ENCODE peak calls at places on chromosomes 16 and 17, in four cellular contexts. S is K562, B is GM12878, J is H1. G is an unnamed sample.

GRCh38 chr16:54171855-54172537 is 114.6 kb downstream of the IRX3 start:
- DNase-seq in S (no peak), B (no peak), J (no peak), G (peak; percentile 46)

GRCh38 chr17:28057731-28058246 is 15.3 kb downstream of the NLK start:
- DNase-seq in S (no peak), B (peak; percentile 84), J (no peak), G (peak; percentile 49)

GRCh38 chr16:66052745-66053144 is 313.7 kb upstream of the CDH5 start:
- DNase-seq in S (no peak), J (no peak), B (no peak), G (no peak)

GRCh38 chr16:56742030-56742984 is 12.4 kb downstream of the NUP93 start:
- DNase-seq in B (no peak), J (no peak), S (no peak), G (no peak)

GRCh38 chr17:56319531-56319930 is 166.3 kb downstream of the ANKFN1 start:
- DNase-seq in J (no peak), S (peak; percentile 17), B (peak; percentile 2), G (peak; percentile 58)

GRCh38 chr17:48841395-48841831 is 10.6 kb downstream of the CALCOCO2 start:
- DNase-seq in S (no peak), B (peak; percentile 83), J (no peak), G (no peak)

GRCh38 chr16:11833951-11834695 is 17.2 kb downstream of the RSL1D1 start:
- DNase-seq in S (no peak), J (no peak), B (no peak), G (peak; percentile 84)

GRCh38 chr16:10579965-10580918 is at the start of gene EMP2:
- DNase-seq in B (no peak), S (peak; percentile 98), J (peak; percentile 31), G (peak; percentile 84)

GRCh38 chr16:10349851-10350250 is 36.0 kb upstream of the ATF7IP2 start:
- DNase-seq in B (no peak), S (no peak), J (no peak), G (no peak)

GRCh38 chr17:52606590-52606989 is 448.1 kb upstream of the CA10 start:
- DNase-seq in J (no peak), S (no peak), B (no peak), G (no peak)

GRCh38 chr16:424033-424622 is 1.3 kb upstream of the RAB11FIP3 start:
- DNase-seq in J (no peak), B (no peak), S (no peak), G (peak; percentile 30)

GRCh38 chr17:80694992-80695912 is 150.6 kb downstream of the RPTOR start:
- DNase-seq in S (no peak), B (no peak), J (no peak), G (peak; percentile 52)

GRCh38 chr17:52147872-52148271 is 10.6 kb downstream of the CA10 start:
- DNase-seq in S (no peak), J (no peak), B (no peak), G (no peak)

GRCh38 chr16:57652695-57653471 is 15.2 kb upstream of the ADGRG3 start:
- DNase-seq in S (no peak), B (no peak), J (no peak), G (no peak)

GRCh38 chr17:39534768-39535405 is 72.8 kb downstream of the NEUROD2 start:
- DNase-seq in B (no peak), J (no peak), S (no peak), G (no peak)
- TF ChIP-seq HDAC2 in B (no peak), J (no peak), S (no peak), G (no peak)

DNA sequence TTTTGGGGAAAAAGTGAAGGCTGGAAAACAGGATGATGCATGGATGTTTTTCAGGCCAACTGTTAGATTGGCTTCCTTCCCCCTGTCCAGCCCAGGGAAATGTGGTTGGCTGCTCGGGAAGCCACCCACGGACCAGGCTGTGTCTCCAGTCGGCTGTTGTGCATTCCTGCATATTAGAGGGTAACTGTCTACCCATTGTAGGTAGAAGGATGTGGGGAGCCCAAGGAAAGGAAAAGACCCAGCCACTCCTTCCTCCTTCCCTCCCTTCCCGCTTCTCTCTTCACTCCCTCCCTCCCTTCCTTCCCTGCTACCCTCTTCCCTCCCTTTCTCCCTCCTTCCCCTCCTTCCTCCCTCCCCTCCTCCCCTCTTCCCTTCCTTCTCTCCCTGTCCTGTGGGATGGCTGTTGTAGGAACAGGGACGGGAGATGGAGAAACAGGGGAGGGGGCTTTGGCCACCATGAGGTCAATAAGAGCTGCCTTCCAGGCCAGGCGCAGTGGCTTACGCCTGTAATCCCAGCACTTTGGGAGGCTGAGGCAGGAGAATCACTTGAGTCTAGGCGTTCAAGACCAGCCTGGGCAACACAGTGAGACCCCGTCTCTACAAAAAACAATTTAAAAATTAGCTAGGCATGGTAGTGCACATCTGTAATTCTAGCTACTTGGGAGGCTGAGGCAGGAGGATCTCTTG is 16.9 kb downstream of the SYT17 start:
- DNase-seq in J (no peak), S (no peak), B (no peak), G (no peak)
- TF ChIP-seq CBX5 in J (no peak), S (no peak), B (no peak), G (no peak)

DNA sequence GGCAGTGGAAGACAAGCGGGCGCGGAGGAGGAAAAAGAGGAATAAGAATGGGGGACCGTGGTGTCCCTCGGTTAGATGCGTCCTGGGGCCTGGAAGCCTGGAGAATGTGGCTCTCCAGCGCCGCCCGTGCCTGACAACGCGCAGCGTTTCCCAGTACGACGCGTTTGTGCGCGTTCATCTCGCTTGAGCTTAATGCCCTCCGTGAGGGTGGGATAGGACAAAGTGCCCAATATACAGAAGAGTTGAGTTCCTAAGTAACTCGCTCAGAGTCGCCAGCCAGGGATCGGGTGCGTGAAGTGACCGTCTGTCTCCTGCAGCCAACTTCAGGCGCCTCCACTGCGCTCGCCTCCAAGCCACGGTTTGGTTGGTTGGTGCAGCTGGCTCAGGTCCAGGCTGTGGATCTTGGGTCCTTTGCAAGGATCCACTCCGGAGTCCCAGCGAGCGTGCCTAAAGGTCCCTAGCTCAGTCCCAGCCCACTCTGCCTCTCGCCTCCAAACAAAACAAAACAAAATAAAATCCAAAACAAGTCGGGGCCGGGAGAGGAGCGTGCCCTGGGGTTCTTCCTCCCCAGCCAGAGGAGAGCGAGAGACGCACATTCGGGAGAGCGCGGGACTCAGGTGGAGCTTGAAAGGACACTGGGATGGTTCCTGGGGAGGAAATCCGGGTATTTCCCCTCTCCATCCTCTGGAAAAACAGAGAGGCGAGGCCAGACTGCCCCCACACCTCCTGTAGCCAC is 951 bp downstream of the GALR2 start:
- DNase-seq in B (no peak), J (no peak), S (no peak), G (no peak)
- TF ChIP-seq HDAC2 in B (no peak), J (no peak), S (no peak), G (no peak)

GRCh38 chr16:78929798-78930197 is 670.7 kb downstream of the MAF start:
- DNase-seq in S (peak; percentile 49), B (no peak), J (no peak), G (no peak)
- TF ChIP-seq CBX5 in S (no peak), B (no peak), J (no peak), G (no peak)

DNA sequence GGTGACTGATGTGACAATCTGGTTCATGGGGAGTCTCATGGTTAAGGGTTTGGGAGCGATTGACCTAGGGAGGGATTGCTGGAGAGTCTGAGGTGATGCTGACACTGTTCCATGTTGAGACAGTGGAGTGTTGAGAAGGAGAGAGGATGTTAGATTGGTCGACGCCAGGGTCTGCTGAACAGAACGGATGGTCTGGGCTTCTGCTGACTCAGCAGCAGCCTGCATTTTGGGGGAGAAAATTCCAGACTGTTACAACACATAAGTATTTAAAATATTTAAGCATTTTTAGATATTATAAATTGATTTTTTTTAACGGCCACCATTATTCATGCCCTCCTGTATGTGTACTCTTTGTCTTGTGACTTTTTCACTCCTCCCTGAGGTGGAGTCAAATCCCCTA is 107.2 kb downstream of the TOX3 start:
- DNase-seq in B (no peak), S (no peak), J (no peak), G (no peak)
- TF ChIP-seq HDAC2 in B (no peak), S (no peak), J (no peak), G (no peak)

DNA sequence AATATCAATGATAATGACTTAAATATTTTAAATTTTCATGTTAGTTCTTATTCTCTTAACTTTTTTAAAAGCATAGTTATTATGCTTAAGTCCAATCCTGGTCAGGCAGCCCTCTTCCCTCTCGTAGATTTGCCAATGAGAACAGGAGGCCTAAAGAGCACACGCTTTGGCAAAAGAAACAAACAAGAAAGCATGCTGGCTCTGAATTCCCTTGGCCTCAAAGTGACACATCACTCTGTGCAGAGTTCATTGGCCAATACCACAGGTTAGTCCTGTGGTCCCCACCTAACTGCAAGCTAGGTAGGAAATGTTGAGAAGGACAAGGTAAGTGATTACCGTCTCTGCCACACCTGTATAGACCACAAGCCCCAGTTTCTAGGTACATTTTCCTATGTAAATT is 61.5 kb downstream of the MYO1D start:
- DNase-seq in J (no peak), B (no peak), S (no peak), G (no peak)
- TF ChIP-seq CBX5 in J (no peak), B (no peak), S (no peak), G (no peak)

GRCh38 chr16:27326251-27326650 is 12.5 kb downstream of the IL4R start:
- DNase-seq in J (no peak), B (no peak), S (no peak), G (no peak)

GRCh38 chr16:27322858-27323780 is 9.3 kb downstream of the IL4R start:
- DNase-seq in J (no peak), S (no peak), B (no peak), G (peak; percentile 89)

GRCh38 chr16:27323781-27324561 is 10.2 kb downstream of the IL4R start:
- DNase-seq in S (no peak), J (no peak), B (no peak), G (no peak)

GRCh38 chr16:27325736-27326135 is 12.0 kb downstream of the IL4R start:
- DNase-seq in S (no peak), J (no peak), B (no peak), G (no peak)

GRCh38 chr16:27324851-27325301 is 11.1 kb downstream of the IL4R start:
- DNase-seq in B (no peak), J (no peak), S (no peak), G (no peak)
- TF ChIP-seq HDAC2 in B (no peak), J (no peak), S (no peak), G (no peak)

GRCh38 chr17:78865682-78866390 is 25.2 kb upstream of the USP36 start:
- DNase-seq in S (peak; percentile 66), J (peak; percentile 60), B (no peak), G (peak; percentile 87)

GRCh38 chr17:78859051-78859450 is 18.4 kb upstream of the USP36 start:
- DNase-seq in S (no peak), B (no peak), J (no peak), G (no peak)

GRCh38 chr17:78864117-78864516 is 23.5 kb upstream of the USP36 start:
- DNase-seq in S (no peak), B (no peak), J (no peak), G (no peak)

GRCh38 chr17:78861229-78861628 is 20.6 kb upstream of the USP36 start:
- DNase-seq in S (no peak), B (no peak), J (no peak), G (no peak)

GRCh38 chr17:78862073-78863023 is 21.7 kb upstream of the USP36 start:
- DNase-seq in S (peak; percentile 68), B (no peak), J (no peak), G (peak; percentile 62)
- TF ChIP-seq CBX5 in S (no peak), B (no peak), J (no peak), G (no peak)

GRCh38 chr16:17977260-17977659 is 359.3 kb downstream of the NPIPA8 start:
- DNase-seq in B (no peak), J (no peak), S (no peak), G (no peak)

GRCh38 chr16:17983847-17984639 is 352.5 kb downstream of the NPIPA8 start:
- DNase-seq in B (no peak), S (no peak), J (no peak), G (no peak)

GRCh38 chr16:17983114-17983513 is 353.4 kb downstream of the NPIPA8 start:
- DNase-seq in B (no peak), J (no peak), S (no peak), G (no peak)
- TF ChIP-seq HDAC2 in B (no peak), J (no peak), S (no peak), G (no peak)

G was measured in HepG2.